ENCODE peak calls at places on chromosome 22, in four cellular contexts. C is epithelial cell of prostate; P is left ventricle myocardium inferior; X is effector memory CD4-positive, alpha-beta T cell. H is an unnamed sample.

GRCh38 chr22:33780761-33781160 is 139.5 kb downstream of the LARGE1 start:
- DNase-seq in C (no peak), X (no peak), P (no peak), H (peak)

GRCh38 chr22:17772963-17773605 is 1.2 kb downstream of the BID start:
- DNase-seq in P (no peak), C (no peak), X (no peak), H (no peak)

GRCh38 chr22:36541831-36542391 is 12.9 kb upstream of the EIF3D start:
- DNase-seq in X (no peak), C (peak), P (no peak), H (no peak)

GRCh38 chr22:46812034-46812605 is 49.7 kb downstream of the TBC1D22A start:
- DNase-seq in P (no peak), X (no peak), C (no peak), H (no peak)

GRCh38 chr22:36478966-36479365 is 2.5 kb downstream of the TXN2 start:
- DNase-seq in X (no peak), P (no peak), C (no peak), H (no peak)

GRCh38 chr22:36853407-36854099 is 7.3 kb upstream of the NCF4 start:
- DNase-seq in P (peak), C (no peak), X (peak), H (peak)

GRCh38 chr22:45871721-45872120 is 105.2 kb downstream of the WNT7B start:
- DNase-seq in P (no peak), C (no peak), X (no peak), H (no peak)

GRCh38 chr22:45478108-45478771 is 24.4 kb upstream of the FBLN1 start:
- DNase-seq in X (no peak), P (no peak), C (no peak), H (no peak)

GRCh38 chr22:30396871-30397655 is at the start of gene SEC14L2:
- DNase-seq in C (no peak), X (peak), P (peak), H (peak)

GRCh38 chr22:45584121-45584570 is 81.5 kb downstream of the FBLN1 start:
- DNase-seq in C (no peak), X (no peak), P (no peak), H (no peak)

GRCh38 chr22:38435960-38436359 is 19.0 kb downstream of the KCNJ4 start:
- DNase-seq in X (no peak), C (no peak), P (no peak), H (no peak)

GRCh38 chr22:41899992-41900651 is 14.8 kb downstream of the SHISA8 start:
- DNase-seq in C (no peak), P (peak), X (no peak), H (no peak)

GRCh38 chr22:35947794-35948425 is 80.7 kb downstream of the RBFOX2 start:
- DNase-seq in X (no peak), P (no peak), C (no peak), H (no peak)

GRCh38 chr22:45240137-45240809 is 421 bp downstream of the KIAA0930 start:
- DNase-seq in P (no peak), C (no peak), X (no peak), H (no peak)

GRCh38 chr22:37213218-37213855 is 1.1 kb upstream of the SSTR3 start:
- DNase-seq in C (no peak), P (no peak), X (no peak), H (no peak)

GRCh38 chr22:50622723-50623327 is 5.1 kb downstream of the ARSA start:
- DNase-seq in P (no peak), X (no peak), C (peak), H (peak)

GRCh38 chr22:38214248-38215056 is 12.7 kb downstream of the MAFF start:
- DNase-seq in P (peak), X (peak), C (no peak), H (peak)

GRCh38 chr22:27534720-27535125 is 266.8 kb downstream of the MN1 start:
- DNase-seq in X (no peak), C (no peak), P (no peak), H (peak)

GRCh38 chr22:45600791-45601730 is 70.6 kb upstream of the ATXN10 start:
- DNase-seq in C (no peak), X (no peak), P (no peak), H (no peak)

GRCh38 chr22:46592390-46592872 is 27.8 kb upstream of the GRAMD4 start:
- DNase-seq in X (no peak), C (no peak), P (peak), H (no peak)

GRCh38 chr22:50530280-50530856 is 556 bp upstream of the TYMP start:
- DNase-seq in C (no peak), X (peak), P (peak), H (peak)

GRCh38 chr22:27635435-27635834 is 166.1 kb downstream of the MN1 start:
- DNase-seq in P (no peak), C (no peak), X (no peak), H (no peak)

GRCh38 chr22:17951315-17951714 is 73.0 kb downstream of the MICAL3 start:
- DNase-seq in C (no peak), P (no peak), X (no peak), H (no peak)

GRCh38 chr22:32751065-32751739 is 50.3 kb upstream of the TIMP3 start:
- DNase-seq in C (no peak), X (no peak), P (no peak), H (no peak)

GRCh38 chr22:46031965-46032851 is 55.2 kb upstream of the WNT7B start:
- DNase-seq in X (no peak), C (no peak), P (peak), H (no peak)

GRCh38 chr22:25651332-25651731 is 86.9 kb downstream of the GRK3 start:
- DNase-seq in X (no peak), C (no peak), P (no peak), H (no peak)

GRCh38 chr22:30423296-30423958 is 2.1 kb upstream of the MTFP1 start:
- DNase-seq in X (peak), P (peak), C (no peak), H (peak)

GRCh38 chr22:17724678-17725464 is 49.4 kb downstream of the BID start:
- DNase-seq in P (no peak), X (no peak), C (no peak), H (peak)

GRCh38 chr22:44438056-44438455 is 60.0 kb downstream of the RTL6 start:
- DNase-seq in P (no peak), X (no peak), C (no peak), H (no peak)

GRCh38 chr22:38700271-38700788 is 413 bp downstream of the JOSD1 start:
- DNase-seq in P (peak), X (no peak), C (no peak), H (peak)

GRCh38 chr22:36644333-36644757 is 59.2 kb downstream of the CACNG2 start:
- DNase-seq in C (peak), P (no peak), X (no peak), H (peak)

GRCh38 chr22:35777335-35777975 is 59.8 kb downstream of the APOL5 start:
- DNase-seq in X (no peak), C (peak), P (no peak), H (no peak)

GRCh38 chr22:37211075-37211852 is 1.0 kb downstream of the SSTR3 start:
- DNase-seq in C (no peak), P (no peak), X (no peak), H (no peak)

GRCh38 chr22:49953680-49954344 is 6.8 kb upstream of the PIM3 start:
- DNase-seq in C (no peak), P (peak), X (no peak), H (no peak)

GRCh38 chr22:39188809-39189208 is 36.3 kb upstream of the CBX7 start:
- DNase-seq in P (no peak), X (no peak), C (no peak), H (no peak)

GRCh38 chr22:21819183-21819770 is 48.2 kb downstream of the MAPK1 start:
- DNase-seq in X (no peak), P (no peak), C (no peak), H (no peak)
- H3K27ac ChIP-seq in X (no peak), P (peak), C (no peak), H (no peak)

GRCh38 chr22:19992481-19992911 is 24.1 kb downstream of the ARVCF start:
- DNase-seq in C (no peak), P (no peak), X (no peak), H (no peak)

GRCh38 chr22:19991395-19991644 is 25.3 kb downstream of the ARVCF start:
- DNase-seq in X (no peak), P (no peak), C (no peak), H (no peak)

GRCh38 chr22:19993926-19994325 is 22.7 kb downstream of the ARVCF start:
- DNase-seq in X (no peak), P (no peak), C (no peak), H (no peak)

GRCh38 chr22:19991645-19992451 is 24.8 kb downstream of the ARVCF start:
- DNase-seq in P (no peak), X (no peak), C (no peak), H (no peak)

GRCh38 chr22:19992921-19993355 is 23.7 kb downstream of the ARVCF start:
- DNase-seq in C (no peak), P (no peak), X (no peak), H (no peak)
- H3K27ac ChIP-seq in C (no peak), P (peak), X (no peak), H (no peak)

GRCh38 chr22:48794906-48795305 is 1032.8 kb downstream of the BRD1 start:
- DNase-seq in P (no peak), X (no peak), C (no peak), H (no peak)

GRCh38 chr22:48795664-48796063 is 1032.0 kb downstream of the BRD1 start:
- DNase-seq in C (no peak), P (no peak), X (no peak), H (no peak)

GRCh38 chr22:48796295-48797015 is 1031.2 kb downstream of the BRD1 start:
- DNase-seq in P (no peak), C (no peak), X (no peak), H (no peak)

GRCh38 chr22:48797731-48798130 is 1029.9 kb downstream of the BRD1 start:
- DNase-seq in C (no peak), X (no peak), P (no peak), H (no peak)

DNA sequence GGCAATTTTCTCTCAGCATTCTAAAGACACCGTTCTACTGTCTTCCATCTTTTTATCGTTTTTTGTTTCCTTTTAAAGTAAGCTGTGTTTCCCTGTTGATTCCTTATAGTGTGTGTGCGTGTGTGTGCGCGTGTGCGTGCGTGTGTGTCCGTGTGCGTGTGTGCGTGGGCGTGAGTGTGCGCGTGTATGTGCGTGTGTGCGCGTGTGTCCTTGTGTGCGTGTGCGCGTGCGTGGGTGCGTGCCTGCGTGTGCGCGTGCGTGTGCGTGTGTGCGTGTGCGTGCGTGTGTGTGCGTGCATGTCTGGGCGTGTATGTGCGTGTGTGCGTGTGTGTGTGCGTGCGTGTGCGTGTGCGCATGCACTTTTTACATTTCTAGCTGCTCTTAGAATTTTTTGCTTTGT is 1033.7 kb downstream of the BRD1 start:
- DNase-seq in C (no peak), P (no peak), X (no peak), H (no peak)
- H3K27ac ChIP-seq in C (no peak), P (no peak), X (no peak), H (no peak)

DNA sequence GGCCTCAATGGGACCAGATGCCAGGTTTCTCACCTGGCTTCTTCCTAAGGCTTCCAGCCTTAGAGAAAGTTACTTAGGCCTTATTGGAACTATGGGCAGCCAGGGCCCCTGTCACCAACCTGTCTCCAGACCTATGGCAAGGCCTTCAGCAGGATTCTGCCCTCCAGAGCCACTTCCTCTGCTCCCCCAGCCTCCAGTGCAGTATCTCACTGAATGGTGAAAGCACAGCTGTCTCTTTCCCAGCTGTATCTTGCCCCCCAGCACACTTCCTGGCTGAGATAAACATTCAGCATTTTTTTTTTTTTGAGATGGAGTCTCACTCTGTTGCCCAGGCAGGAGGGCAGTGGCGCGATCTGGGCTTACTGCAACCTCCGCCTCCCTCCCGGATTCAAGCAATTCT is 1.5 kb downstream of the SLC2A11 start:
- DNase-seq in P (no peak), C (no peak), X (no peak), H (no peak)
- H3K27ac ChIP-seq in P (no peak), C (no peak), X (no peak), H (no peak)

GRCh38 chr22:23261900-23262450 is 81.7 kb downstream of the BCR start:
- DNase-seq in C (no peak), X (no peak), P (no peak), H (no peak)
- H3K27ac ChIP-seq in C (no peak), X (no peak), P (no peak), H (no peak)

GRCh38 chr22:42990131-42990838 is 24.7 kb downstream of the PACSIN2 start:
- DNase-seq in C (peak), P (no peak), X (no peak), H (no peak)
- H3K27ac ChIP-seq in C (peak), P (no peak), X (no peak), H (no peak)

DNA sequence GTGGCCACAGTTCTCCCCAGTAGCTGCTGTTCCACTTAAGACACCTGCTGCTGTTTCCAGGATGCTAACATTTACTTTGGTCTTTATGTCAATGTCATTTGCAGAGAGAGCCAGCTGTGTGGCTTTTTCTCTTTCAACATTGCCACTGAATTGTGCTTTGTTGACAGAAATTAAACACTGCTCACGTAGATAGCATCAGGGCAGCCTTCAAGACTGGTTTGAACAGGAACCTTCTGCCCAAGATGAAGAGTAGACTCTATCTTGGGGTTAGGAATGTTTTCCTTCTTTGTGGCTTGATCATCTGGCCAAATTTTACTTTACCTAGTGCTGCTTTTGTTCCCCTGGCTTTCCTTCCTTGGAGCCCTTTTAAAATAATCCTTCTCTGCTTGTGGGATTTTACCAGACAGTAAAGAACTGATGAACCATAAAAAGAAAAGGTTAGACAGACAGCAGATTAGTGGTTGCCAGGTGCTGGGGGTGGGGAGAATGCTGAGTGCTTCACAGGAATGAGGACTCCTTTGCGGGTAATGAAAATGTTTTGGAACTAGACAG is 22.6 kb upstream of the XBP1 start:
- DNase-seq in P (no peak), C (no peak), X (no peak), H (peak)
- H3K27ac ChIP-seq in P (no peak), C (no peak), X (peak), H (peak)

DNA sequence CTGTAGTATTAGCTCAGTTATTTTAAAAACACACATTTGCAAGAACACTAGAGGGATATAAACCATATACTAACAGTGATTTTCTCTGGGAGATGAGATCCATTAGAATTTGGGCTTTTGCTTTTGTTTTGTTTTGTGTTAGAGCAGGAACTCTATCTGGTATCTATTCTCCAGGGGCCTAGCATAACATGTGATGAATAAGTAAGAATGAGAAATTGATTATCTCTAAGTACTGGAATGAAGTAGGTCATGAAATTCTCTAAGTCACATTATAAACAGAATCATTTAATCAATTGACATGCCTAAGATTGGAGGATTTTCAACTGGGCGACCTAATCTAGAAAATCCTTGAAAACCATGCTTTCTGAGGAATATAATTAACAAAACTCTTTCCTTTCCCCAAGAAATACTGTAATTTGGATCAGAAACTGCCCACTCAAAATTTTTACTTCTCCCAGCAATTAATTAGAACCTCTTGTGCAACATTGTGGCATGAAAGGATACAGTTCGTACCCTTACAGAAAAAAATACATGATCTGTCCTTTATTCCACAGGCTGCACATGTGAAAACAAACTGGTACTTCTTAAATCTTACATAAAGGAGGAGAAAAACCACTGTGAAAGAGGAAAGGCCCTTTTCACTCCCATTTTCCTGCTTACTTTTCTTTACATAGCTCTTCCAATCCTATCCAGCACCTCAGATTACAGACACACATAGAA is 93.5 kb downstream of the MRTFA start:
- DNase-seq in X (no peak), P (no peak), C (no peak), H (no peak)
- H3K27ac ChIP-seq in X (no peak), P (peak), C (peak), H (no peak)